ENCODE peak calls at places on chromosomes 6 and 20, in five cellular contexts. P is stimulated activated CD8-positive, alpha-beta memory T cell treated with anti-CD3 and anti-CD28 coated beads, Interleukin-12 subunit alpha, Interleukin-12 subunit beta, amount 100 ng/mL, for 4 hours; T is BJ; C is retina; N is epithelial cell of proximal tubule. X is an unnamed sample.

GRCh38 chr20:32040142-32040953 is 11.7 kb upstream of the HCK start:
- DNase-seq in P (no peak), C (no peak), N (no peak), T (no peak), X (peak; percentile 58)

GRCh38 chr6:108235121-108235520 is 25.7 kb downstream of the SNX3 start:
- DNase-seq in P (no peak), C (no peak), N (no peak), T (no peak), X (no peak)

GRCh38 chr6:123323419-123324329 is 313.1 kb downstream of the TRDN start:
- DNase-seq in C (no peak), P (no peak), T (no peak), N (peak; percentile 18), X (no peak)

GRCh38 chr20:46099491-46100287 is 9.9 kb upstream of the NCOA5 start:
- DNase-seq in C (peak; percentile 34), T (no peak), N (no peak), P (no peak), X (no peak)

GRCh38 chr6:128098000-128098581 is 197.2 kb upstream of the THEMIS start:
- DNase-seq in N (no peak), P (no peak), T (no peak), C (no peak), X (no peak)

GRCh38 chr6:17475845-17476244 is 82.5 kb downstream of the CAP2 start:
- DNase-seq in C (no peak), N (no peak), P (no peak), T (no peak), X (no peak)

GRCh38 chr6:133707456-133707855 is 181.5 kb upstream of the TCF21 start:
- DNase-seq in T (peak; percentile 92), P (no peak), N (no peak), C (no peak), X (peak; percentile 94)

GRCh38 chr6:21679761-21680265 is 86.3 kb downstream of the SOX4 start:
- DNase-seq in C (no peak), P (no peak), N (peak; percentile 68), T (peak; percentile 63), X (peak; percentile 48)

GRCh38 chr20:17298169-17298568 is 71.3 kb downstream of the PCSK2 start:
- DNase-seq in C (no peak), P (no peak), T (no peak), N (no peak), X (no peak)

GRCh38 chr6:43788305-43788704 is 18.3 kb downstream of the VEGFA start:
- DNase-seq in C (no peak), T (no peak), P (no peak), N (no peak), X (no peak)

GRCh38 chr6:30565772-30566171 is 5.5 kb upstream of the ABCF1 start:
- DNase-seq in P (no peak), C (no peak), T (no peak), N (no peak), X (no peak)

GRCh38 chr6:155561262-155561970 is 105.8 kb upstream of the NOX3 start:
- DNase-seq in P (no peak), C (no peak), T (no peak), N (no peak), X (no peak)

GRCh38 chr6:145087034-145087433 is 648.3 kb downstream of the EPM2A start:
- DNase-seq in C (no peak), T (no peak), N (no peak), P (no peak), X (peak; percentile 90)

GRCh38 chr20:50416930-50417329 is 93.3 kb upstream of the PTPN1 start:
- DNase-seq in T (no peak), N (no peak), C (no peak), P (no peak), X (peak; percentile 91)

GRCh38 chr6:11493979-11494378 is 43.6 kb upstream of the TMEM170B start:
- DNase-seq in T (no peak), P (no peak), C (no peak), N (no peak), X (no peak)

GRCh38 chr6:159727717-159728440 is 573 bp downstream of the WTAP start:
- DNase-seq in N (no peak), C (peak; percentile 87), T (no peak), P (no peak), X (peak; percentile 53)

GRCh38 chr6:31970604-31971271 is 1.2 kb downstream of the DXO start:
- DNase-seq in C (no peak), T (no peak), P (no peak), N (no peak), X (no peak)

GRCh38 chr6:127514396-127515227 is 4.5 kb downstream of the MTCL3 start:
- DNase-seq in C (peak; percentile 74), P (no peak), T (no peak), N (no peak), X (peak; percentile 48)

X was measured in myocyte.